ENCODE peak calls at places on chromosomes 1 and 21, in ten cellular contexts. O is HCT116, I is GM23338, Q is vagina, D is stomach, P is suprapubic skin, F is HL-60, W is prostate gland, G is sigmoid colon, T is transverse colon. A is an unnamed sample.
A peak's percentile ranks its signal among the peaks of the same experiment; 100 is the strongest.

GRCh38 chr1:92945748-92946270 is 15.5 kb downstream of the DIPK1A start:
- DNase-seq in P (no peak), O (no peak), I (no peak), D (no peak), G (no peak), T (no peak), Q (no peak), W (no peak), F (no peak), A (no peak)

GRCh38 chr1:36081926-36082485 is 1.9 kb upstream of the TEKT2 start:
- DNase-seq in G (no peak), Q (no peak), W (no peak), T (no peak), O (no peak), D (no peak), I (no peak), P (no peak), F (no peak), A (peak; percentile 2)

GRCh38 chr1:184483101-184483813 is 96.4 kb downstream of the C1orf21 start:
- DNase-seq in W (peak; percentile 61), F (no peak), D (peak; percentile 68), G (peak; percentile 88), T (peak; percentile 38), P (no peak), O (no peak), I (no peak), Q (no peak), A (no peak)

GRCh38 chr1:77706321-77706720 is 23.9 kb upstream of the ZZZ3 start:
- DNase-seq in F (no peak), I (no peak), Q (no peak), T (no peak), G (no peak), P (no peak), O (no peak), W (no peak), D (no peak), A (no peak)

GRCh38 chr1:18384477-18384876 is 96.3 kb upstream of the KLHDC7A start:
- DNase-seq in G (no peak), Q (no peak), W (no peak), O (no peak), P (no peak), F (no peak), D (no peak), T (no peak), I (peak; percentile 51), A (no peak)

GRCh38 chr1:18684306-18684705 is 53.7 kb downstream of the PAX7 start:
- DNase-seq in G (no peak), Q (no peak), W (no peak), T (no peak), O (no peak), I (no peak), D (no peak), F (no peak), P (no peak), A (no peak)

GRCh38 chr1:184649500-184649899 is 105.2 kb downstream of the EDEM3 start:
- DNase-seq in D (no peak), I (no peak), Q (no peak), O (no peak), G (no peak), F (no peak), T (no peak), W (no peak), P (no peak), A (no peak)

GRCh38 chr1:169363046-169363756 is 4.4 kb downstream of the NME7 start:
- DNase-seq in I (no peak), Q (no peak), D (no peak), W (no peak), P (no peak), F (no peak), O (peak; percentile 21), T (no peak), G (no peak), A (no peak)

GRCh38 chr1:65066766-65067490 is 81.1 kb upstream of the AK4 start:
- DNase-seq in I (peak; percentile 90), G (peak; percentile 98), D (peak; percentile 95), T (peak; percentile 94), F (peak; percentile 77), W (peak; percentile 97), O (peak; percentile 48), P (peak; percentile 96), Q (no peak), A (peak; percentile 97)

GRCh38 chr1:117815105-117815812 is 114.2 kb downstream of the GDAP2 start:
- DNase-seq in Q (no peak), G (peak; percentile 66), W (no peak), P (no peak), O (no peak), F (no peak), D (no peak), T (no peak), I (no peak), A (no peak)

GRCh38 chr1:87972818-87973217 is 644.1 kb downstream of the LMO4 start:
- DNase-seq in F (no peak), G (no peak), W (no peak), O (no peak), D (no peak), T (no peak), I (no peak), Q (no peak), P (no peak), A (no peak)

GRCh38 chr1:22349302-22350043 is 102.2 kb upstream of the ZBTB40 start:
- DNase-seq in F (no peak), O (no peak), D (no peak), W (no peak), P (no peak), G (no peak), T (no peak), Q (no peak), I (no peak), A (no peak)

GRCh38 chr1:67342002-67342890 is 34.6 kb downstream of the IL12RB2 start:
- DNase-seq in F (no peak), Q (no peak), I (peak; percentile 76), O (no peak), D (no peak), P (no peak), W (no peak), T (no peak), G (no peak), A (no peak)

GRCh38 chr1:26164036-26164927 is 4.5 kb downstream of the C1orf232 start:
- DNase-seq in T (peak; percentile 28), F (peak; percentile 26), G (no peak), O (no peak), Q (no peak), W (no peak), I (peak; percentile 86), P (no peak), D (peak; percentile 53), A (peak; percentile 83)
- TF ChIP-seq CTCF in T (peak; percentile 54), F (no peak), G (peak; percentile 81), O (peak; percentile 43), Q (peak; percentile 70), W (peak; percentile 59), I (peak; percentile 47), P (peak; percentile 90), D (no peak), A (peak; percentile 79)

GRCh38 chr21:42151148-42152074 is 67.5 kb upstream of the ABCG1 start:
- DNase-seq in W (no peak), F (no peak), G (peak; percentile 54), Q (no peak), I (no peak), P (peak; percentile 48), D (no peak), T (no peak), O (no peak), A (peak; percentile 56)
- TF ChIP-seq POLR2AphosphoS5 in W (no peak), F (no peak), G (no peak), Q (no peak), I (no peak), P (no peak), D (no peak), T (no peak), O (no peak), A (no peak)

DNA sequence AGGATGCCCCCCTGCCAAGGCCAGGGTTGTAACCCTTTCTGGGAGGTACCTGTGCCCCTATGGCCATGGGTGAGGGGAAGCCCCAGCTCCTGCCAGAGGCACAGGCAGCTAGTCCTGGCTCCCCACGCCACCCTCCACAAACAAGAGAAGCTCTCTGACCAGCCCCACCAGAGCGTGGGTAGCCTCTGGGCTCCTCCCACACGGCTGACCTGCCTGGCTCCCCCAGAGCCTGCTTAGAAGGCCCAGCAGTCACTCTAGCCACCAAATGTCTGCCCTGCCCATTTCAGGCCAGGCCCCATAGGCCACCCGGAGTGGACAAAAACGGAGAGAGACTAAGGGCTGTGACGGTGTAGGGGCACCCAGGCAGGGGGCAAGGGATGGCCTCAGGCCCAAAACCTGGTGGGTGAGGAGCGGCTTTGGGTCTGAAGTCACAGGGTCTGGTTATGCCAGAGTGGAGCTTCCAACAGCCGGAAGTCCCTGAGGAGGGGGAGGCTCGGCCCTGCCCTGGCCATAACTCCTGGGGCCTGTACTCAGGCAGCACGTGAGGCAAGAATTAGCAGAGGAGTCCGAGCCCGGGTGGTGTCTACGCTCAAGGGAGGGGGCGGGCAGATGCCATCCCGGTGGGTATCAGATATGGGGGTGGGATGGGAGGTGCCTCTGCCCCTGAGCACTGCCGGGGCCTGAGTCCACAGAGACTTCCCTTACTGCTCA is 155.4 kb downstream of the CASZ1 start:
- DNase-seq in T (no peak), O (no peak), D (no peak), P (no peak), I (no peak), W (no peak), F (no peak), Q (no peak), G (no peak), A (no peak)
- H3K27ac ChIP-seq in T (peak overlapping the region; percentile 63), O (no peak overlapping the region), D (peak overlapping the region; percentile 71), P (peak overlapping the region; percentile 49), I (no peak overlapping the region), W (peak overlapping the region; percentile 90), F (no peak overlapping the region), Q (no peak overlapping the region), G (peak overlapping the region; percentile 88), A (no peak overlapping the region)

GRCh38 chr1:29708381-29708780 is 472.1 kb downstream of the PTPRU start:
- DNase-seq in I (no peak), Q (no peak), F (no peak), T (no peak), O (no peak), G (no peak), P (no peak), D (no peak), W (no peak), A (no peak)

GRCh38 chr1:29704430-29704829 is 468.1 kb downstream of the PTPRU start:
- DNase-seq in O (no peak), T (no peak), D (no peak), P (no peak), W (no peak), G (no peak), I (no peak), F (no peak), Q (no peak), A (no peak)

GRCh38 chr1:29708818-29709710 is 472.7 kb downstream of the PTPRU start:
- DNase-seq in P (no peak), T (no peak), Q (no peak), F (no peak), I (peak; percentile 11), G (no peak), O (no peak), D (no peak), W (peak; percentile 20), A (no peak)

GRCh38 chr1:29707796-29708195 is 471.5 kb downstream of the PTPRU start:
- DNase-seq in F (no peak), T (no peak), O (no peak), D (no peak), Q (no peak), G (no peak), P (no peak), I (no peak), W (no peak), A (no peak)

DNA sequence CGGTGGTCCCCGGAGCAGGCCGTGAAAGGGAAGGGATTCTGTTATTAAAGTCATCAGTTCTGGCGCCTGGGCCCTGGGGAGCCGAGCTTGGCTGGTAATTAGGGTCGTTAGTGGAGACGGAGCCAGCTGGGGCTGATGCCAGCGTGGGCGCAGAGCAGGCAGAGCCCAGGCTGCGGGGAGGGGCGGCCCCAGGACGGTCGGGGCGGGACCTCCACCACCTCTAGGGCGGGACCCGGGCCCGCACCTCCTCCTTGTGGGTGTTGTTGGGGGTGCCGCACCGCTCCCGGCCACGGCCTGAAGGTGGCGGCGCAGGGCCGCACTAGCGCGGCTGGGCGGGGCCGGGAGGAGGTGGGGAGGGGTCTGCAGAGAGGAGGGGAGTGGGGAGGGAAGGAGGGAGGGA is 470.6 kb downstream of the PTPRU start:
- DNase-seq in O (no peak), Q (no peak), D (no peak), W (no peak), P (no peak), I (peak; percentile 94), F (no peak), T (no peak), G (no peak), A (no peak)
- TF ChIP-seq CTCF in O (peak; percentile 72), Q (no peak), D (no peak), W (peak; percentile 34), P (no peak), I (peak; percentile 63), F (no peak), T (no peak), G (no peak), A (peak; percentile 10)

A was measured in spleen.